ENCODE peak calls at places on chromosomes 5 and 9, in ten cellular contexts. W is LHCN-M2, X is endothelial cell, O is progenitor cell of endocrine pancreas, B is endodermal cell, M is dorsolateral prefrontal cortex, Q is T follicular helper cell, F is fibroblast of pulmonary artery, D is left cardiac atrium, J is GDM1. P is an unnamed sample.
A peak's percentile ranks its signal among the peaks of the same experiment; 100 is the strongest.

GRCh38 chr5:142095035-142095434 is 13.5 kb upstream of the NDFIP1 start:
- DNase-seq in W (no peak), J (no peak), F (no peak), Q (no peak), B (no peak), M (no peak), O (no peak), X (no peak), D (no peak), P (no peak)

GRCh38 chr9:33139421-33140228 is 27.5 kb downstream of the B4GALT1 start:
- DNase-seq in W (peak; percentile 67), M (no peak), F (peak; percentile 95), D (peak; percentile 82), O (no peak), J (no peak), Q (no peak), B (no peak), X (no peak), P (peak; percentile 84)

GRCh38 chr5:11251242-11251641 is 490.2 kb upstream of the DAP start:
- DNase-seq in O (no peak), D (no peak), X (no peak), Q (no peak), J (no peak), W (peak; percentile 54), M (no peak), F (no peak), B (no peak), P (peak; percentile 57)

GRCh38 chr9:68794898-68795297 is 89.9 kb downstream of the PIP5K1B start:
- DNase-seq in D (no peak), W (no peak), X (no peak), F (no peak), Q (no peak), M (no peak), B (no peak), J (no peak), O (no peak), P (no peak)

GRCh38 chr5:126658526-126658925 is 57.8 kb downstream of the PHAX start:
- DNase-seq in J (no peak), B (no peak), W (no peak), M (no peak), O (no peak), F (no peak), X (no peak), Q (no peak), D (no peak), P (no peak)

GRCh38 chr9:138123086-138123485 is 245.5 kb downstream of the CACNA1B start:
- DNase-seq in O (no peak), B (no peak), Q (no peak), F (no peak), D (no peak), M (no peak), J (no peak), X (no peak), W (no peak), P (no peak)

GRCh38 chr5:107560377-107560776 is 110.4 kb downstream of the EFNA5 start:
- DNase-seq in M (no peak), X (no peak), Q (no peak), D (no peak), B (no peak), W (no peak), O (no peak), J (no peak), F (no peak), P (no peak)

GRCh38 chr5:135038829-135039525 is 4.9 kb upstream of the PITX1 start:
- DNase-seq in X (no peak), W (no peak), D (no peak), Q (no peak), M (no peak), F (no peak), B (peak; percentile 61), J (no peak), O (no peak), P (no peak)

GRCh38 chr9:97514531-97514930 is 13.1 kb downstream of the TMOD1 start:
- DNase-seq in M (no peak), Q (no peak), X (peak; percentile 15), J (no peak), W (no peak), D (no peak), O (no peak), B (no peak), F (no peak), P (no peak)

GRCh38 chr5:15421798-15422456 is 78.1 kb upstream of the FBXL7 start:
- DNase-seq in B (no peak), J (no peak), F (peak; percentile 54), M (no peak), W (no peak), X (no peak), Q (no peak), O (no peak), D (no peak), P (peak; percentile 4)

GRCh38 chr9:72809586-72809985 is 143.3 kb downstream of the ALDH1A1 start:
- DNase-seq in M (no peak), X (no peak), O (no peak), F (no peak), D (no peak), J (no peak), W (no peak), Q (no peak), B (no peak), P (no peak)

GRCh38 chr9:108860354-108860753 is 1.7 kb upstream of the ACTL7A start:
- DNase-seq in J (no peak), B (no peak), M (no peak), O (no peak), W (no peak), X (no peak), D (no peak), F (no peak), Q (no peak), P (no peak)

GRCh38 chr5:138716456-138716924 is 36.7 kb upstream of the CTNNA1 start:
- DNase-seq in W (no peak), B (peak; percentile 76), O (no peak), Q (no peak), X (no peak), J (no peak), D (no peak), M (no peak), F (peak; percentile 39), P (no peak)

GRCh38 chr5:125286266-125286665 is 539.8 kb upstream of the ZNF608 start:
- DNase-seq in W (no peak), J (no peak), B (no peak), F (no peak), M (no peak), X (no peak), O (no peak), Q (no peak), D (no peak), P (no peak)